ENCODE peak calls at places on chromosomes 16 and 17, in four cellular contexts. N is colonic mucosa, E is H1, B is astrocyte. W is an unnamed sample.

GRCh38 chr17:75159196-75160031 is 5.1 kb upstream of the JPT1 start:
- DNase-seq in N (no peak), B (peak; percentile 65), E (no peak), W (peak; percentile 30)

GRCh38 chr17:80882926-80883685 is 108.5 kb upstream of the CHMP6 start:
- DNase-seq in B (no peak), N (no peak), E (no peak), W (no peak)

GRCh38 chr17:68290268-68290954 is 516 bp downstream of the SLC16A6 start:
- DNase-seq in E (peak; percentile 71), B (no peak), N (peak; percentile 29), W (no peak)

GRCh38 chr16:74192281-74192680 is 104.3 kb upstream of the PSMD7 start:
- DNase-seq in E (no peak), B (no peak), N (no peak), W (no peak)

GRCh38 chr17:75652934-75653549 is 13.9 kb downstream of the RECQL5 start:
- DNase-seq in E (peak; percentile 77), B (peak; percentile 12), N (no peak), W (peak; percentile 55)

GRCh38 chr16:12159672-12160071 is 183.1 kb downstream of the SNX29 start:
- DNase-seq in N (no peak), B (no peak), E (no peak), W (no peak)

GRCh38 chr16:4053663-4054479 is 62.4 kb downstream of the ADCY9 start:
- DNase-seq in E (no peak), N (peak; percentile 61), B (peak; percentile 77), W (peak; percentile 91)

GRCh38 chr17:50638851-50639767 is 4.4 kb downstream of the ABCC3 start:
- DNase-seq in N (peak; percentile 98), E (no peak), B (peak; percentile 96), W (peak; percentile 96)

GRCh38 chr17:68101992-68102758 is 66.6 kb downstream of the KPNA2 start:
- DNase-seq in E (no peak), B (no peak), N (peak; percentile 60), W (peak; percentile 42)

GRCh38 chr17:66275651-66276050 is 26.8 kb upstream of the PRKCA start:
- DNase-seq in N (no peak), E (no peak), B (peak; percentile 97), W (peak; percentile 84)

GRCh38 chr17:38341035-38341721 is 2.6 kb downstream of the GPR179 start:
- DNase-seq in E (no peak), B (no peak), N (peak; percentile 25), W (peak; percentile 46)

GRCh38 chr16:83738926-83739503 is 68.8 kb upstream of the HSBP1 start:
- DNase-seq in N (no peak), E (no peak), B (peak; percentile 79), W (no peak)

GRCh38 chr17:9115446-9116265 is 94.3 kb downstream of the NTN1 start:
- DNase-seq in E (peak; percentile 85), B (peak; percentile 56), N (peak; percentile 54), W (peak; percentile 48)

GRCh38 chr16:1745181-1745899 is 26.0 kb downstream of the NME3 start:
- DNase-seq in E (no peak), N (no peak), B (peak; percentile 88), W (peak; percentile 92)

GRCh38 chr16:80948886-80949502 is 57.7 kb downstream of the CMC2 start:
- DNase-seq in N (peak; percentile 33), B (no peak), E (peak; percentile 88), W (peak; percentile 22)

GRCh38 chr17:35596072-35596471 is 8.9 kb downstream of the AP2B1 start:
- DNase-seq in B (no peak), E (no peak), N (no peak), W (no peak)

GRCh38 chr17:41649923-41650519 is 25.6 kb upstream of the KRT17 start:
- DNase-seq in B (no peak), N (no peak), E (no peak), W (no peak)

GRCh38 chr17:41648411-41649195 is 24.2 kb upstream of the KRT17 start:
- DNase-seq in B (peak; percentile 55), N (peak; percentile 91), E (peak; percentile 96), W (peak; percentile 94)

GRCh38 chr17:41645371-41646063 is 21.1 kb upstream of the KRT17 start:
- DNase-seq in B (peak; percentile 59), N (no peak), E (no peak), W (peak; percentile 51)

GRCh38 chr17:41647940-41648410 is 23.6 kb upstream of the KRT17 start:
- DNase-seq in B (no peak), E (peak; percentile 100), N (peak; percentile 96), W (peak; percentile 89)

GRCh38 chr17:41647038-41647813 is 22.9 kb upstream of the KRT17 start:
- DNase-seq in B (no peak), E (no peak), N (no peak), W (no peak)
- H3K4me3 ChIP-seq in B (no peak overlapping the region), E (no peak overlapping the region), N (no peak overlapping the region), W (no peak overlapping the region)

GRCh38 chr16:25014500-25015147 is 545 bp downstream of the ARHGAP17 start:
- DNase-seq in E (peak; percentile 73), N (peak; percentile 63), B (peak; percentile 44), W (peak; percentile 78)
- H3K4me1 ChIP-seq in E (no peaks in the 10 kb centered on the region), N (peaks cover 23% of the 10 kb centered on the region), B (peaks cover 27% of the 10 kb centered on the region), W (peaks cover 34% of the 10 kb centered on the region)

GRCh38 chr16:57695378-57696054 is 910 bp downstream of the DRC7 start:
- DNase-seq in E (no peak), N (no peak), B (no peak), W (no peak)
- H3K9ac ChIP-seq in E (no peak overlapping the region), N (no peak overlapping the region), B (no peak overlapping the region), W (no peak overlapping the region)

DNA sequence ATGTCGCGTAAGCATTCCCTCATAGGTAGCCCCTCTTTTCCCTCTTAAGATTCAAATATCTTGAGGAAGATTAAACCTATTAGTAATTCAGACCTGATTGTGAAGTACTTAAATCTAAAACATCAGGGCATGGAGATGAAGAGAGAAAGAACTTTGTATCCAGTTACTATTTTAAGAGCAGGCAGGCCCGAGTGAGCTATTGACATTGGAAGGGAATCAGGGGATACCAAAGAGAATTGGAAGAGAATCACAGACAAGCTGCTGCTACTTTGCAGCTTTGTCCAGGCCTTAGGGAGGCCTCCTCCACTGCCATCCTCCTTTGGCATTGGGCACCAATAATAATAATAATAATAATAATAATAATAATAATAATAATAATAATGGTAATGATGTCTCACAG is 170.5 kb downstream of the MRTFB start:
- DNase-seq in B (no peak), E (no peak), N (no peak), W (peak; percentile 9)
- H3K4me3 ChIP-seq in B (no peak overlapping the region), E (no peak overlapping the region), N (no peak overlapping the region), W (no peak overlapping the region)

W was measured in adipocyte.